ENCODE peak calls at places on chromosomes 16 and 17, in five cellular contexts. V is heart right ventricle, U is ascending aorta, A is GM12878, Z is upper lobe of right lung. W is an unnamed sample.

GRCh38 chr17:65594585-65594940 is 33.1 kb upstream of the AXIN2 start:
- DNase-seq in V (no peak), U (no peak), A (no peak), Z (no peak), W (peak)

GRCh38 chr17:56096026-56096807 is 57.1 kb upstream of the ANKFN1 start:
- DNase-seq in V (no peak), U (no peak), A (no peak), Z (no peak), W (no peak)

GRCh38 chr17:41527076-41528023 is 758 bp downstream of the KRT19 start:
- DNase-seq in V (no peak), U (no peak), A (no peak), Z (peak), W (no peak)

GRCh38 chr16:24568392-24568791 is 29.0 kb downstream of the RBBP6 start:
- DNase-seq in V (no peak), U (no peak), A (no peak), Z (no peak), W (peak)

GRCh38 chr17:77115510-77115909 is 25.3 kb upstream of the SEC14L1 start:
- DNase-seq in V (no peak), U (no peak), A (no peak), Z (no peak), W (peak)

GRCh38 chr17:78474631-78475146 is 96.2 kb downstream of the PGS1 start:
- DNase-seq in V (no peak), U (no peak), A (peak), Z (no peak), W (no peak)

GRCh38 chr17:7633093-7633492 is 3.2 kb downstream of the SHBG start:
- DNase-seq in V (no peak), U (no peak), A (no peak), Z (no peak), W (no peak)

GRCh38 chr17:15978606-15979005 is 20.9 kb downstream of the ZSWIM7 start:
- DNase-seq in V (no peak), U (no peak), A (no peak), Z (no peak), W (no peak)

GRCh38 chr17:75313941-75314550 is 24.8 kb upstream of the SLC25A19 start:
- DNase-seq in V (no peak), U (no peak), A (no peak), Z (peak), W (peak)

GRCh38 chr17:34225046-34225445 is 30.0 kb upstream of the CCL2 start:
- DNase-seq in V (no peak), U (no peak), A (no peak), Z (no peak), W (no peak)

GRCh38 chr17:40317880-40318834 is 9.2 kb downstream of the RARA start:
- DNase-seq in V (peak), U (peak), A (peak), Z (peak), W (peak)

DNA sequence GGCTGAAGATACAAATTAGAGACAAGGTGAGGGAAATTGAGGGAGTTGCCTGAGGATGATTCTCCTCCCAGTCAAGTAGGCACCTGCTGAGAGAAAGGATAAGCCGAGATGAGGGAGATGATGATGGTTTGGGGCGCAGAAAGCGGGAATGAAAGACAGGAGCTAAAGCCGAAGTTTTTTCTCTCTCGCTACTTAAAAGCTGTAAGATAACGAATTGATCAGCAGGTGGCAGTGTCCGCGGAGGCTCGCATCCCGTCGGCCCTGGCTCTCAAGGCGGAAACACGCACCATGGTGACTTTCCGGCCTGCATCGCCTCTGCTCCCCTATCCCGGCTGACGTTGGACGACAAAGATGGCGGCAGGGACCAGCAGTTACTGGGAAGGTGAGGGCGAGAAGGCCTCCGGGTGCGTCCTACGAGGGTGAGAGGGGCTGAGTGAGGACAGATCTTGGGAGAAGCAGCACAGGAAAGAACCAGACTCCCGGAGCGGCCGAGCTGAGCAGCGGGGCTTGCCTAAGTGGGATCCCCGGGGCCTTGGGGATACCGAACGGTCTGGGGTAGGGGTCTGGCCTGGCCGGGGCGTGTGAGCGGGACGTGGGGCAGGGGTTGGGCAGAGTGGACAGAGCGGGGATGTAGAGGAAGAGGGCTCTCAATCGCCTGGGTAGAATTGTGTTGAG is at the start of gene GOSR1:
- DNase-seq in V (peak), U (peak), A (peak), Z (peak), W (peak)
- TF ChIP-seq CTCF in V (peak), U (peak), A (peak), Z (peak), W (peak)

GRCh38 chr16:1378804-1379053 is 27.0 kb downstream of the GNPTG start:
- DNase-seq in V (no peak), U (no peak), A (no peak), Z (no peak), W (no peak)
- H3K4me3 ChIP-seq in V (peak), U (peak), A (peak), Z (peak), W (peak)

GRCh38 chr16:2770057-2770780 is 6.9 kb downstream of the ELOB start:
- DNase-seq in V (no peak), U (no peak), A (no peak), Z (peak), W (no peak)
- TF ChIP-seq CTCF in V (no peak), U (no peak), A (no peak), Z (no peak), W (no peak)

GRCh38 chr16:68287276-68288251 is 23.2 kb downstream of the SLC7A6OS start:
- DNase-seq in V (peak), U (peak), A (no peak), Z (no peak), W (peak)
- H3K4me3 ChIP-seq in V (no peak), U (no peak), A (no peak), Z (no peak), W (no peak)

DNA sequence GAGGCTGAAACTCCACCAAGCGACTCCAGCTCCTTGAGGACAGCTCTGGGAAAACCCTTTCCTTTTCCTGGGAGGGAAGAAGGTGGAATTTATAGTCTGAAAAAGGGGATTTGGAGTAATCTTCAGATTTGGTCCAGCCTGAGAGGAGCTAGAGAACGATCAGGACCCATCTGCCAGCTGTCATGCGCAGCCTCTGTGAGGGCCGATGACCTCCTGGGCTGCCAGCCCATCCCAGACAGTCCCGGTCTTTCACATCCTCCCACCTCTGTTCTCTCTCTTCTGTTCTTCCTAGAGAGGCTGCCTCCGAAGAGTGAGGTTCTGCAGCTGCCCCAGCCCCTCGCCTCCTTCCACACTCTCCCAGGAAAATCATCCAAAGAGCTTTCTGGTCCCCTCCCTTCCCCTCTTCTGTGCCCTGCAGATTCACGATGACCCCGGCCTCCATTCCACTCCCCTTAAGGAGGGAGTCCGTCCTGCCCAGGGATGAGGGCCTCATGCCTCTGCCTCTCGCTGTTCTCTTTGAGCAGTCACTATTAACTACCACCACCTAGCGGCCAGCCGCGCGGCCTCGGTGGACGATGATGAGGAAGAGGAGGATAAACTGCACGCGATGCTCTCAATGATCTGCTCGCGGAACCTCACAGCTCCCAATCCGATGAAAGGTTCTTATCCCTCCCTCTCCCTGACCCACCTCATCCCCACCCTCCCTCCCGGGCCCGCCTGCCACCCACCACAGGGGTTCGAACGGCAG is 29.6 kb downstream of the SGSM2 start:
- DNase-seq in V (no peak), U (no peak), A (no peak), Z (no peak), W (no peak)
- TF ChIP-seq CTCF in V (no peak), U (no peak), A (no peak), Z (no peak), W (peak)

DNA sequence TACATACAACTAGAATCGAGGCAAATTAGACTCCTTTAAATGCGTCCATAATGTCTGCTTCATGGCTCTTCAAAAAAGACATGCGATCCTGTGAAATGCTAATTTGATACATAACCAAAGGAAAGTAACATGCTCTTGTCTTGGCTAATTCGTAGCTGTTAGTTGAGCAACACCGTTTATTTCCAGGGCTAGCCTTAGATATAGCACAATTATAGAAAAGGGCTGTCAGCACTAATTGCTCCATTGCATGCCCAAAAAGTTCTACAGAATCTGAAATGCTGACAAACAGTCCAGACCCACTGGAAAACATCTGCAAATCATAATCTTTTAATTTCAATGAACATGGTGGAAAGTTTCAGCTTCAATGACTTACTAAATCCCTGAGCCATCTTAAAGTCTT is 43.0 kb upstream of the NUDT7 start:
- DNase-seq in V (no peak), U (no peak), A (no peak), Z (no peak), W (no peak)
- H3K4me3 ChIP-seq in V (no peak), U (no peak), A (no peak), Z (no peak), W (no peak)

GRCh38 chr16:30142672-30143346 is 19.8 kb upstream of the MAPK3 start:
- DNase-seq in V (no peak), U (no peak), A (peak), Z (no peak), W (no peak)
- TF ChIP-seq CTCF in V (no peak), U (no peak), A (peak), Z (no peak), W (no peak)

GRCh38 chr17:82152114-82152513 is 54.1 kb upstream of the FASN start:
- DNase-seq in V (no peak), U (no peak), A (no peak), Z (peak), W (no peak)
- H3K4me3 ChIP-seq in V (no peak), U (no peak), A (no peak), Z (no peak), W (no peak)

DNA sequence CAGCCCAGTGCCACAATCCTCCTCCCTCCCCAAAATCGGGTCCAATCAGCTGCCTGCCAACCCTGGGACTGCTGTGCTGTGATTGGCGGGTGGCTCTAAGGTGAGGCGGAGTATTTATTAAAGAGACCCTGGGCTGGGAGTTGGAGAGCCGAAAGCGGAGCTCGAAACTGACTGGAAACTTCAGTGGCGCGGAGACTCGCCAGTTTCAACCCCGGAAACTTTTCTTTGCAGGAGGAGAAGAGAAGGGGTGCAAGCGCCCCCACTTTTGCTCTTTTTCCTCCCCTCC is at the start of gene SOX9:
- DNase-seq in V (peak), U (peak), A (peak), Z (peak), W (peak)
- TF ChIP-seq CTCF in V (no peak), U (no peak), A (no peak), Z (no peak), W (no peak)

W was measured in choroid plexus epithelial cell.